ENCODE peak calls at places on chromosomes 2 and 18, in five cellular contexts. M, Q, T, F and W are unnamed samples.

GRCh38 chr2:203341741-203342310 is 13.6 kb downstream of the ABI2 start:
- DNase-seq in M (no peak), Q (no peak), T (no peak), F (no peak), W (no peak)

GRCh38 chr2:207284556-207285450 is 119.1 kb upstream of the KLF7 start:
- DNase-seq in M (no peak), Q (no peak), T (no peak), F (no peak), W (no peak)

GRCh38 chr2:155203187-155203586 is 504.7 kb downstream of the KCNJ3 start:
- DNase-seq in M (no peak), Q (no peak), T (no peak), F (no peak), W (no peak)

GRCh38 chr2:205914736-205915510 is 171.1 kb downstream of the INO80D start:
- DNase-seq in M (no peak), Q (no peak), T (no peak), F (no peak), W (no peak)

GRCh38 chr2:4134881-4135565 is 431.6 kb downstream of the DCDC2C start:
- DNase-seq in M (no peak), Q (no peak), T (no peak), F (no peak), W (no peak)

GRCh38 chr18:23307567-23308295 is 145.4 kb upstream of the RIOK3 start:
- DNase-seq in M (no peak), Q (no peak), T (no peak), F (peak), W (no peak)

GRCh38 chr2:235903803-235904637 is 264.2 kb downstream of the GBX2 start:
- DNase-seq in M (no peak), Q (no peak), T (no peak), F (no peak), W (no peak)

GRCh38 chr2:174573621-174574081 is 24.0 kb downstream of the WIPF1 start:
- DNase-seq in M (no peak), Q (no peak), T (no peak), F (no peak), W (peak)

GRCh38 chr2:82333697-82334096 is 2029.1 kb upstream of the LRRTM1 start:
- DNase-seq in M (no peak), Q (no peak), T (no peak), F (no peak), W (no peak)

GRCh38 chr2:163462993-163463392 is 272.8 kb downstream of the FIGN start:
- DNase-seq in M (no peak), Q (no peak), T (no peak), F (no peak), W (no peak)

GRCh38 chr2:163471947-163472346 is 263.9 kb downstream of the FIGN start:
- DNase-seq in M (no peak), Q (no peak), T (no peak), F (no peak), W (no peak)

GRCh38 chr2:188979119-188979729 is 5.1 kb downstream of the COL3A1 start:
- DNase-seq in M (no peak), Q (no peak), T (no peak), F (no peak), W (no peak)
- H3K4me3 ChIP-seq in M (peak), Q (peak), T (peak), F (no peak), W (no peak)

GRCh38 chr2:191838526-191838925 is 8.4 kb downstream of the CAVIN2 start:
- DNase-seq in M (no peak), Q (no peak), T (no peak), F (no peak), W (no peak)

GRCh38 chr2:191835539-191836350 is 11.1 kb downstream of the CAVIN2 start:
- DNase-seq in M (no peak), Q (no peak), T (no peak), F (no peak), W (no peak)

GRCh38 chr2:191835100-191835499 is 11.8 kb downstream of the CAVIN2 start:
- DNase-seq in M (no peak), Q (no peak), T (no peak), F (no peak), W (no peak)

GRCh38 chr2:191836471-191836852 is 10.4 kb downstream of the CAVIN2 start:
- DNase-seq in M (no peak), Q (no peak), T (no peak), F (no peak), W (no peak)

DNA sequence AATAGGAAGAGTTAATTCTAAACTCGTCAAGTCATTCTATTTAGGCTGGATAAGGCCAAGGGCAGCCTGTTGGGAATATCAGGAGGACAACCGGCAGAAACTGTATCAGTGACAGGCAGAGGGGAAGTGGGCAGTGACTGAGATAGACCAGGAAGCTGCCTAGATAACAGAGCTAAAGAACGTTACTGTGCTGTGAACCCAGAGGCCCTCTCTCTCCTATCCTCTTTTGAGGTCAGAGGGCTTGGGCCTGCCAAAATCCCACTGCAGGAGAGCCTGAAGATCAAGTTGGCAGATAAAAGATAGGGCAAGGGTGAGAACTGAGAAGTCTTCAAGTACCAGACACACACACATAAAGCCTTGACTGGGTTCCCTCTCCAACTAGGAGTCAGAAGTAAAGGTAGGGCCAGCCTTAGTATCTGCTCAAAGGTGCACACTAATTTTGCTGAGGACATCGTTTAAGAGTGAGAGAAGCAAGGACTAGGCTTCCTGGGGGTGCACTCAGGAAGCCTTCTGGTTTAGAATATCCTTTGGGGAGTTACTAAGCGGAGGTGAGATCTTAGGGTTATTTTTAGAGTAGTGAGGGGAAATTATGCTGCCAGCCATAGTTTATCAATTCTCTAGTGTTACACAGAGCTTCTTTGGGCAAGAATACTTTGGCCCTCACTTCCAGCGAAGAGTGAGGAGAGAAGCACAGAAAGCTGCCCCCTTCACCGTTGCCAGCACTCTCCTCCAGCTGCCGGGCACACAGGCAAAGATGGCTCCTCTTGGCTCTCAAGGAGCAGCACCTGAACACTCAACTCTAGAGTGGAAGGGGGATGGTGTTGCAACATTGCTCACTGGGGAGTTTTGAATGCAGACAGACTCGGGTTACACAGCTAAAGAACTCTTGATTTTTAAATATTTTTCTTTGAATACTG is 9.8 kb downstream of the CAVIN2 start:
- DNase-seq in M (no peak), Q (no peak), T (no peak), F (no peak), W (peak)
- TF ChIP-seq CTCF in M (no peak), Q (no peak), T (no peak), F (no peak), W (no peak)

DNA sequence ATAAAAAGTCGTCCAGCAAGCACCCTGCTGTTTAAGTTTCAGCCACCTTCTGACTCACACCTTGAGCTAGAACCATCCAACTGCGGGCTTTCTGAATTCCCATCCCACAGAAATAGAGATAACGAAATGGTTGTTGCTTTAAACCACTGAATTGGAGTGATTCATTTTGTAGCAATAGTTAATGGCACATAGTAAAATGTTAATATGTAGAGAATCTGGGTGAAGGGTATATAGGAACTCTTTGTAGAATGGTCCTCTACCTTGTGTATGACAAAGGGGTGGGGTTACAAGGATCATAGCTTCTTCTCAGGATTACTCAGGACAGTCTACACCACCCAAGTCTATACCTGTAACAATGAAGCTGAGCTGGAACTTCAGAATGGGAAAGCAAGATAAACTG is 2.4 kb upstream of the MAPRE3 start:
- DNase-seq in M (peak), Q (no peak), T (no peak), F (no peak), W (no peak)
- H3K27ac ChIP-seq in M (peak), Q (no peak), T (no peak), F (no peak), W (no peak)

DNA sequence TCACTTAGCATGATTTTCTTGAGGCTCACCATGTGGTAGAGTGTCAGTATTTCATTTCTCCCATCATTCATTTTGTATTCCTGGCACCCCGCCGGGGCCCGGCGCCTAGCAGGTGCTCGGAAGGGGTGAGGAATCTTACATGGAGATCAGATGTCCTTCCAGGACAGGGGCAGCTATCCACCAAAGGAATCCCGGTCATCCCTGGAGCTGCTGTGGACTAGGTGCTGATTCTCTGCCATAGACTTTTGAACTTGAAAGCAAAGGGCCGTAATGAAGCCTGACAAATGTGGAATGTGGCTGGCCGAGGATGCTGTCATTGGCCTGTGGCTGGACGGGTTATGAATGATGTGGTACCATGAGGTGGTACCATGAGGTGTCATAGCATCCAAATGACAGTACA is 2.4 kb downstream of the PRELID3A start:
- DNase-seq in M (no peak), Q (no peak), T (no peak), F (no peak), W (no peak)
- H3K4me3 ChIP-seq in M (no peak), Q (no peak), T (no peak), F (no peak), W (no peak)

DNA sequence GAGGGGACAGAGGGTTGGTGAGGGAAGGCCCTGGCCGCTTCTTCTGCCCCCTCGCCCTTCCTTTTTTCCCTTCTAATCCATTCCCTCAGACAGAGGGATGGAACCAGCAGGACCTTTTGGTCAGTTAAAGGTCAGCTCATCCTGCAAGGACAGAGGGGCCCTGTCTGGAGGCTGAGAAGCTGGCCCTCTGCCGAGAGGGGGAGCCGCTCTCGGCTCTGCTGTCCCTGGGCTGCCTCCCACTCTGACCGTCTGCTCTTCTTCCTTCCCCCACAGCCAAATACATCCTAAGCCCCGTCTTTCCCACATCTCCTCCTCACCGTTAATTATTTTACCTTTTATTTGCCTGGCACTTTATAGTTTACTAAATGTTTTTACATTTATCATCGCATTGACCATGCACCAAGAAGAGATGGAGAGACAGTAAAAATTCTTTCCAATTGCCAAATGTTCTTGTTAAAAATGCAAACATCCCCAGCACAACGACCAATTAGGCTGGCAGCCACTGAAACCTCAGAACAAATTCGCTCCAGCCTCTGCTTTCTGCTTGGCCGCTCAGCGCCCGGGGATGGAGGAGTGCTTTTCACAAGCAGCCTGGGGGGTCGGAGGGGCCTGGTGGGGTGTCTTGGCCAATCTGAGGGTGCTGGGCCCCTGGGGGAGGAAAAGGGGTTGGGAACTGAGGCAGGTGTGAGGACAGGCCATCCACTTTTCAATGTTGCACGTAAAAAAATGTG is 123.8 kb downstream of the TNS1 start:
- DNase-seq in M (no peak), Q (no peak), T (peak), F (no peak), W (no peak)
- TF ChIP-seq CTCF in M (no peak), Q (no peak), T (no peak), F (no peak), W (no peak)

DNA sequence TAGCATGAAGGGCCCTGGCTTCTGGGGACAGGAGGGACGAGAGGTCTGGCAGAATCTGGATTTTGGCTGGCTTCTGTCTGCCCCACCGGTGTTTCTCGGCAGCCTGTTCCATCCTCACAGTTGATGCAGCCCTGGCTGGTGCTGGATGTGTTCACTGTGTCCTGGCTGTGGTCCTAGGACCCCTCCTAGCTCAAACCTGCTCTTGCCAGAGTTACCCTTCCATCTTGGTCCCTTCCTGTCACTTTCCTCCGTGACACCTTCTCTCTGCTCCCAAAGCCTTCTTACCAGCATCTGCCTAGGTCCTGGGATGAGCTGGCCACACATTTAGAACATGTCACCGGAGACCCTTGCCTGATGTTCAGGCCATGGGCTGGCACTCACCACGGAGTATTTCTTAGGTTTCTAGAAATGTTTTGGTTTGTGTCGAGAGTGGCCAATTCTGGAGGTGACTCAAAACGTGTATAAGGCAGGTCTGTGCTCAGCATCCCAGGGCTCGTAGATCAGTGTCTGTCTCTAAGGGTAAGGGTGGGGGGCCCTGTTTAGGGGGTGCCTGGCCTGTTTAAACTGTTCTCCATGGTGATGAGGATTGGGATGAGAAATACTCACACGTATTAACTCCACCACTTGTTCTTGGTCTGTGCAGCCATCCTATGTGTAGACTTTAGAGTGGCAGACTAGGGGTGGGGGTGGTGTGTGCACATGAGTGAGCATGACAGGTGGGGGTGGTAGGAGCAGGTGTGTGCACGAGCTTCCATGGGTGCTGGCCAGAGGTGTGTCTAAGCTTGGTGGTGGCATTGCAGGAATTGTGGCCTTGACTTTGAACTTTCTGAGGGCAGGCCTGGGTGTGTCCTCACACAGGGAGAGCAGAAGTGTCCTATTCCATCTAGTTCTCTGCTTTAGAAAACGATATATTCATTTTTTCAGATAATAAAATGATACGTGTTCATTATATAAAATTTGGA is 162.7 kb downstream of the DYSF start:
- DNase-seq in M (no peak), Q (no peak), T (no peak), F (peak), W (peak)
- H3K27ac ChIP-seq in M (peak), Q (no peak), T (no peak), F (peak), W (peak)

DNA sequence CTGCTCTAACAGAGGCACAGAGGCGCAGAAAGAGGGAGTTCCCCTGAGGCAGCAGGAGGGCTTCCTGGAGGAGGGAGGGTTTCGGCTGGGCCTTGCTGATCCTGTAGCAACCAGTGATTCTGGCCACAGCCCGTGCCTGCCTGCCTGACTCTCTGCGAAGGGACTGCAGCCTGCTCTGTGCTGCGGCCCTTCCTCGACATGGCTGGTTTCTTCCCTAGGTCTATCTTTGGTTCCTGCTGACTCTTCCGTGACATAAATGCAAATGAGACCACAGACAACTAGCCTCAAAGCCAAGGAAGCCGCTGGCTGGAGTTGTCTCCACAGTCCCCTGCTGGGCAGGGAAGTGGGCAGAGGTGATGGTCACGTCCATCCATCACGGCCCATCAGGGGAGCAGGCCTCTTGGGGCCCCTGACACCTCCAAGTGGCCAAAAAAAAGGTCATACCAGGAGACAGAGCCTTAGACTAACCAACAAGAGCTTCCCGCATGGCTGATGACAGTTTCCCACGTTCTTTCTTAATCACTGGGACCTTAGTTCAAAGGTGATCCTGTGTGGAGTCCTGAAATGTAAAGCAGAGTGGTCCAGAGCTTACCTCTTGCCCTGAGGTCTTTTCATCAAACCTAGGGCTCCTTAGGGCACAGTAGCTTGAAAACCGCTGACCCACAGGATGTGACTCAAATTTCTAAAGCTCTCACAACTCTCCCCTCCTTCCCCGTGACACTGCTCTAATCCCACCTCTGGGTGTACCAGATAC is 55.3 kb downstream of the HS1BP3 start:
- DNase-seq in M (peak), Q (no peak), T (peak), F (peak), W (no peak)
- H3K4me3 ChIP-seq in M (no peak), Q (no peak), T (no peak), F (no peak), W (no peak)

GRCh38 chr2:43945439-43945838 is 50.4 kb downstream of the LRPPRC start:
- DNase-seq in M (no peak), Q (no peak), T (no peak), F (no peak), W (no peak)

GRCh38 chr2:43948370-43948769 is 47.4 kb downstream of the LRPPRC start:
- DNase-seq in M (no peak), Q (no peak), T (no peak), F (no peak), W (no peak)

GRCh38 chr2:43944915-43945314 is 50.9 kb downstream of the LRPPRC start:
- DNase-seq in M (no peak), Q (no peak), T (no peak), F (no peak), W (no peak)

GRCh38 chr2:43950383-43951008 is 45.3 kb downstream of the LRPPRC start:
- DNase-seq in M (no peak), Q (peak), T (no peak), F (peak), W (no peak)
- TF ChIP-seq CTCF in M (peak), Q (peak), T (no peak), F (no peak), W (no peak)

GRCh38 chr2:128307595-128307994 is 11.1 kb downstream of the HS6ST1 start:
- DNase-seq in M (no peak), Q (no peak), T (peak), F (no peak), W (no peak)
- H3K27ac ChIP-seq in M (peak), Q (no peak), T (no peak), F (peak), W (no peak)

DNA sequence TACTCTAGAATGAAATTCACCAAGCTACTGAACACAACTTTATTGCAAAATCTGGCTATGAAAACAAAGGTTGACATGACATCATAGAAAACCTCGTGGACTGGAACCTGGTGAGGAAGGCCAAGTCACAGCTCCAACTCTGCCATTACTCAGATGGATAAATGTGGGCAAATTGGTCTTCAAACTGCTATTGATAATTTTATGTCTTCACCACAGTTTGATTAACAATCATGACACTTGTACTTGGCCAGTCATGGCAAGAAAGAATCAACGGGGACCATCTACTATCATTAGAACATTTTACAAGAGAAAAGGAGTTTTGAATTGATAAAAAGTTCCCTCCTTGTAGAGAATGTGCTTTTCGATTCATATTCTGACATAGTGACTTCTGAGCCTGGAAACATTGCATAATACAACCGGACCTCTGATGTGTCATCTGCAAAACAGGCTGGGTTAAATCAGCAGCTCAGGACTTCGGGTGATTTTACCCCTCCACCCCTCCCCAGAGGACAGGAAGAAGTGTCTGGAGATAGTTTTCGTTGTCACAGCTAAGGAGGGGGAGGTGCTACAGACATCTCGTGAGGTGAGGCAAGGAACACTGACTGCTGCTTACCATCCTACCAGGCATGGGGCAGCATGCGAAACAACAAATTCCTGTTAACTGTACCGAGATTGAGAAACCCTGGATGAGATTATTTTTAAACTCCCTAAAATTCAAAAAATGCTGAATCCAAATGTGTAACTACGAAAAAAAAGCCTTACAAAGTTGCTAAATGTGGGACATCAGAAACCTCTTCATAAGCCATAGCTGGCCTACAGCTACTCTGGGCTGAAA is 8.4 kb downstream of the L3MBTL4 start:
- DNase-seq in M (no peak), Q (no peak), T (peak), F (no peak), W (no peak)
- H3K4me3 ChIP-seq in M (no peak), Q (no peak), T (no peak), F (no peak), W (no peak)